ENCODE peak calls at places on chromosomes 1 and 21, in eight cellular contexts. One of them, this sample, is unnamed.

GRCh38 chr1:84847253-84848247 is 45.5 kb downstream of the LPAR3 start:
- DNase-seq in sigmoid colon: peak; percentile 88
- DNase-seq in transverse colon: peak; percentile 80
- DNase-seq in ovary: peak; percentile 36
- DNase-seq in SK-N-SH: peak; percentile 77
- DNase-seq in suprapubic skin: peak; percentile 75
- DNase-seq in A549: no peak
- DNase-seq in tibial nerve: peak; percentile 51
- DNase-seq in this sample: peak; percentile 95

GRCh38 chr1:185315364-185316108 is 1.5 kb downstream of the IVNS1ABP start:
- DNase-seq in SK-N-SH: no peak
- DNase-seq in tibial nerve: no peak
- DNase-seq in sigmoid colon: no peak
- DNase-seq in ovary: no peak
- DNase-seq in A549: no peak
- DNase-seq in suprapubic skin: no peak
- DNase-seq in transverse colon: peak; percentile 33
- DNase-seq in this sample: peak; percentile 78

GRCh38 chr1:222334026-222334680 is 213.8 kb downstream of the HHIPL2 start:
- DNase-seq in A549: no peak
- DNase-seq in transverse colon: no peak
- DNase-seq in ovary: no peak
- DNase-seq in SK-N-SH: no peak
- DNase-seq in tibial nerve: no peak
- DNase-seq in sigmoid colon: no peak
- DNase-seq in suprapubic skin: no peak
- DNase-seq in this sample: no peak

GRCh38 chr1:87151500-87152421 is 176.9 kb upstream of the LMO4 start:
- DNase-seq in SK-N-SH: no peak
- DNase-seq in tibial nerve: peak; percentile 61
- DNase-seq in suprapubic skin: peak; percentile 71
- DNase-seq in ovary: peak; percentile 44
- DNase-seq in transverse colon: peak; percentile 62
- DNase-seq in sigmoid colon: peak; percentile 83
- DNase-seq in A549: no peak
- DNase-seq in this sample: peak; percentile 49

GRCh38 chr21:41526478-41527087 is 18.6 kb upstream of the TMPRSS2 start:
- DNase-seq in transverse colon: peak; percentile 80
- DNase-seq in A549: no peak
- DNase-seq in ovary: no peak
- DNase-seq in sigmoid colon: no peak
- DNase-seq in tibial nerve: no peak
- DNase-seq in SK-N-SH: no peak
- DNase-seq in suprapubic skin: no peak
- DNase-seq in this sample: peak; percentile 70

GRCh38 chr1:9942399-9942938 is 722 bp downstream of the LZIC start:
- DNase-seq in A549: peak; percentile 48
- DNase-seq in sigmoid colon: no peak
- DNase-seq in SK-N-SH: peak; percentile 66
- DNase-seq in suprapubic skin: no peak
- DNase-seq in transverse colon: no peak
- DNase-seq in ovary: no peak
- DNase-seq in tibial nerve: no peak
- DNase-seq in this sample: no peak

GRCh38 chr1:15584489-15585363 is at the start of gene AGMAT:
- DNase-seq in suprapubic skin: no peak
- DNase-seq in SK-N-SH: peak; percentile 84
- DNase-seq in transverse colon: peak; percentile 65
- DNase-seq in sigmoid colon: no peak
- DNase-seq in A549: peak; percentile 68
- DNase-seq in ovary: peak; percentile 47
- DNase-seq in tibial nerve: no peak
- DNase-seq in this sample: peak; percentile 43

GRCh38 chr1:185442065-185442464 is 125.0 kb upstream of the IVNS1ABP start:
- DNase-seq in SK-N-SH: no peak
- DNase-seq in sigmoid colon: no peak
- DNase-seq in transverse colon: no peak
- DNase-seq in ovary: no peak
- DNase-seq in suprapubic skin: no peak
- DNase-seq in tibial nerve: no peak
- DNase-seq in A549: no peak
- DNase-seq in this sample: no peak

GRCh38 chr1:199794105-199794863 is 233.2 kb upstream of the NR5A2 start:
- DNase-seq in A549: no peak
- DNase-seq in ovary: no peak
- DNase-seq in suprapubic skin: no peak
- DNase-seq in sigmoid colon: no peak
- DNase-seq in transverse colon: no peak
- DNase-seq in SK-N-SH: no peak
- DNase-seq in tibial nerve: no peak
- DNase-seq in this sample: no peak

DNA sequence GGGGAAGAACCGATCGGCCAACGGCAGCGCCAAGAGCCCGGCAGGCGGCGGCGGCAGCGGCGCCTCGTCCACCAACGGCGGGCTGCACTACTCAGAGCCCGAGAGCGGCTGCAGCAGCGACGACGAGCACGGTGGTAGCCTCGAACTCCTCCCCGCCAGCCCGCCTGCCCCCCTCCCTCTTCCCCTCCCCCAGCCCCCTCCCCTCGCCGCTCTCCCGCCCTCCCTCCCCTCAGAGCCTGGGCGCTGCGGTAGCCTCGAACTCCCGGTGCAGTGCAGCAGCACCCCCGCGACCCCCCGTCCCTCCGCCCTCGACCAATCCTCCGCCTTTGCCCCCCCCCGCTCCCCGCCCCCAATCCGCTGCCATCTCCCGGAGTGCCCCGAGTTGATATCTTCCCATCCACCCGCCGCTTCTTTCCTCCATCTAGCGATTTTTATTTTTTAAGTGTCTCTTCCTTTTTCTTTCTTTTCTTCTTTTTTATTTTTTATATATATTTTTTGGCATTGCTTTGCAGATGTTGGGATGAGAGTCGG is 495 bp downstream of the RCOR3 start:
- DNase-seq in A549: peak; percentile 31
- DNase-seq in tibial nerve: peak; percentile 26
- DNase-seq in ovary: peak; percentile 67
- DNase-seq in suprapubic skin: no peak
- DNase-seq in sigmoid colon: peak; percentile 85
- DNase-seq in SK-N-SH: peak; percentile 90
- DNase-seq in transverse colon: peak; percentile 61
- DNase-seq in this sample: no peak
- TF ChIP-seq EP300 in A549: no peak
- TF ChIP-seq EP300 in tibial nerve: no peak
- TF ChIP-seq EP300 in ovary: no peak
- TF ChIP-seq EP300 in suprapubic skin: no peak
- TF ChIP-seq EP300 in sigmoid colon: no peak
- TF ChIP-seq EP300 in SK-N-SH: no peak
- TF ChIP-seq EP300 in transverse colon: no peak
- TF ChIP-seq EP300 in this sample: no peak

GRCh38 chr1:3463408-3463811 is 8.9 kb downstream of the ARHGEF16 start:
- DNase-seq in sigmoid colon: no peak
- DNase-seq in SK-N-SH: no peak
- DNase-seq in A549: no peak
- DNase-seq in transverse colon: no peak
- DNase-seq in suprapubic skin: no peak
- DNase-seq in tibial nerve: no peak
- DNase-seq in ovary: no peak
- DNase-seq in this sample: no peak

GRCh38 chr1:3463891-3464648 is 9.6 kb downstream of the ARHGEF16 start:
- DNase-seq in ovary: no peak
- DNase-seq in A549: no peak
- DNase-seq in sigmoid colon: peak; percentile 56
- DNase-seq in suprapubic skin: no peak
- DNase-seq in transverse colon: no peak
- DNase-seq in tibial nerve: no peak
- DNase-seq in SK-N-SH: no peak
- DNase-seq in this sample: no peak

GRCh38 chr1:3465091-3465934 is 10.8 kb downstream of the ARHGEF16 start:
- DNase-seq in ovary: no peak
- DNase-seq in transverse colon: no peak
- DNase-seq in suprapubic skin: no peak
- DNase-seq in tibial nerve: no peak
- DNase-seq in SK-N-SH: no peak
- DNase-seq in A549: no peak
- DNase-seq in sigmoid colon: peak; percentile 55
- DNase-seq in this sample: no peak

GRCh38 chr1:3465935-3466321 is 11.5 kb downstream of the ARHGEF16 start:
- DNase-seq in suprapubic skin: no peak
- DNase-seq in sigmoid colon: peak; percentile 57
- DNase-seq in ovary: no peak
- DNase-seq in tibial nerve: no peak
- DNase-seq in SK-N-SH: no peak
- DNase-seq in A549: no peak
- DNase-seq in transverse colon: no peak
- DNase-seq in this sample: no peak

GRCh38 chr1:3464649-3465025 is 10.2 kb downstream of the ARHGEF16 start:
- DNase-seq in A549: no peak
- DNase-seq in tibial nerve: no peak
- DNase-seq in ovary: no peak
- DNase-seq in sigmoid colon: peak; percentile 46
- DNase-seq in transverse colon: no peak
- DNase-seq in SK-N-SH: no peak
- DNase-seq in suprapubic skin: no peak
- DNase-seq in this sample: no peak
- TF ChIP-seq EP300 in A549: no peak
- TF ChIP-seq EP300 in tibial nerve: no peak
- TF ChIP-seq EP300 in ovary: no peak
- TF ChIP-seq EP300 in sigmoid colon: no peak
- TF ChIP-seq EP300 in transverse colon: no peak
- TF ChIP-seq EP300 in SK-N-SH: no peak
- TF ChIP-seq EP300 in suprapubic skin: no peak
- TF ChIP-seq EP300 in this sample: no peak

DNA sequence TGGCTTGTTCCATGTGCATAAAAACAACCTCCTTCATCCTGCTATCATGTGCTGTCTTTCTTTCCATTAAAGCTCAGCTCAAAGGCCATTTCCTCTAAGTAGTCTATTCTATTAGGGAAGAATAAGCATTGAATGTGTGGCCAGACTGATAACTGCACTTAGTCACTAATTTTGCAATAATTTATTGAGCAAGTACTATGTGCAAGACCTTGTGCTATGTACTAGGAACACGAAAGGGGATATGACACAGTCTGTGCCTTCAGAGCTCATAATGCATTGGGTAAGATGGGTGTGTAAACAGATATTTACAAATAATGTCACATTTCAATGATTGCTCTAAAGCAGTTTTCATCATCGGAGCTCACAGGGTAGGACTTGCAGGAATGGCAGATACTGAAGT is 54.2 kb downstream of the NMNAT2 start:
- DNase-seq in A549: no peak
- DNase-seq in transverse colon: no peak
- DNase-seq in ovary: no peak
- DNase-seq in SK-N-SH: no peak
- DNase-seq in tibial nerve: no peak
- DNase-seq in sigmoid colon: no peak
- DNase-seq in suprapubic skin: no peak
- DNase-seq in this sample: no peak
- TF ChIP-seq EP300 in A549: no peak
- TF ChIP-seq EP300 in transverse colon: no peak
- TF ChIP-seq EP300 in ovary: no peak
- TF ChIP-seq EP300 in SK-N-SH: no peak
- TF ChIP-seq EP300 in tibial nerve: no peak
- TF ChIP-seq EP300 in sigmoid colon: no peak
- TF ChIP-seq EP300 in suprapubic skin: no peak
- TF ChIP-seq EP300 in this sample: no peak

GRCh38 chr1:31745071-31745897 is 18.9 kb downstream of the ADGRB2 start:
- DNase-seq in A549: peak; percentile 77
- DNase-seq in suprapubic skin: no peak
- DNase-seq in tibial nerve: no peak
- DNase-seq in sigmoid colon: peak; percentile 81
- DNase-seq in ovary: peak; percentile 81
- DNase-seq in SK-N-SH: peak; percentile 89
- DNase-seq in transverse colon: peak; percentile 78
- DNase-seq in this sample: peak; percentile 75
- TF ChIP-seq EP300 in A549: no peak
- TF ChIP-seq EP300 in suprapubic skin: no peak
- TF ChIP-seq EP300 in tibial nerve: no peak
- TF ChIP-seq EP300 in sigmoid colon: no peak
- TF ChIP-seq EP300 in ovary: no peak
- TF ChIP-seq EP300 in SK-N-SH: no peak
- TF ChIP-seq EP300 in transverse colon: no peak
- TF ChIP-seq EP300 in this sample: no peak

DNA sequence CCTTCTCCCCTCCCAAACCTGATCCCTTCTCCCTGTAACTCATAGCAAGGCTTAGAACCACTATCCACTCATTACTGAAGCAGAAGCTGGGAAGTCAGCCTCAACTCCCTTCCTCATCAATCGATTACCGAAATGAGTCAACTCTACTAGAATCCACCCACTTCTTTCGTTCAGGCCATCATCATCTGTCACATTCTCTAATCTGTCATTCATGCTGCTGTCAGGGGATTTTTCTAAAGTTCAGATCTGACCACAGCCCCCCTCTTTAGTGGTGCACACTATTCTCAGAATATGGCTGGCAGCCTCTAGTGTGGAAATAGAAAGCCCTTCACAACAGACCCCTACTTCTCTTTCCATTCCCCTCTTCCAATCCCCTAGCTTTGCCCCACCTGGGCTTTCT is 5.1 kb downstream of the NT5C1A start:
- DNase-seq in sigmoid colon: no peak
- DNase-seq in tibial nerve: no peak
- DNase-seq in ovary: no peak
- DNase-seq in SK-N-SH: no peak
- DNase-seq in transverse colon: no peak
- DNase-seq in A549: no peak
- DNase-seq in suprapubic skin: no peak
- DNase-seq in this sample: no peak
- TF ChIP-seq EP300 in sigmoid colon: no peak
- TF ChIP-seq EP300 in tibial nerve: no peak
- TF ChIP-seq EP300 in ovary: no peak
- TF ChIP-seq EP300 in SK-N-SH: no peak
- TF ChIP-seq EP300 in transverse colon: no peak
- TF ChIP-seq EP300 in A549: no peak
- TF ChIP-seq EP300 in suprapubic skin: no peak
- TF ChIP-seq EP300 in this sample: no peak